ENCODE peak calls at places on chromosomes 4 and X, in five cellular contexts. U, O, H, P and M are unnamed samples.

GRCh38 chrX:155997436-155997835 is at the start of gene IL9R:
- DNase-seq in U (no peak), O (no peak), H (peak; percentile 30), P (no peak), M (no peak)

GRCh38 chrX:8084023-8084422 is 87.0 kb downstream of the VCX2 start:
- DNase-seq in U (peak; percentile 24), O (no peak), H (no peak), P (no peak), M (peak; percentile 5)

GRCh38 chr4:11428701-11429571 is at the start of gene HS3ST1:
- DNase-seq in U (peak; percentile 29), O (peak; percentile 54), H (peak; percentile 21), P (peak; percentile 59), M (peak; percentile 48)

GRCh38 chr4:83223781-83224180 is 60.8 kb downstream of the COQ2 start:
- DNase-seq in U (no peak), O (no peak), H (no peak), P (no peak), M (no peak)

GRCh38 chrX:108412783-108413182 is 25.4 kb downstream of the COL4A6 start:
- DNase-seq in U (no peak), O (no peak), H (no peak), P (no peak), M (no peak)

GRCh38 chr4:137861682-137862081 is 329.4 kb upstream of the PCDH18 start:
- DNase-seq in U (no peak), O (no peak), H (no peak), P (no peak), M (no peak)

GRCh38 chr4:174648859-174649258 is 126.6 kb upstream of the HPGD start:
- DNase-seq in U (no peak), O (no peak), H (no peak), P (no peak), M (no peak)

GRCh38 chr4:155757745-155758265 is 1.0 kb upstream of the GUCY1B1 start:
- DNase-seq in U (no peak), O (no peak), H (no peak), P (no peak), M (no peak)

GRCh38 chr4:186027405-186027804 is 41.6 kb upstream of the TLR3 start:
- DNase-seq in U (no peak), O (no peak), H (no peak), P (no peak), M (no peak)

GRCh38 chr4:73855406-73855805 is 2.3 kb downstream of the PF4V1 start:
- DNase-seq in U (no peak), O (no peak), H (no peak), P (no peak), M (no peak)

GRCh38 chrX:36019164-36019563 is 99.6 kb downstream of the CFAP47 start:
- DNase-seq in U (no peak), O (no peak), H (no peak), P (no peak), M (no peak)

GRCh38 chrX:147832707-147833348 is 78.9 kb upstream of the FMR1 start:
- DNase-seq in U (no peak), O (no peak), H (no peak), P (no peak), M (no peak)

GRCh38 chr4:81664079-81664478 is 192.4 kb upstream of the RASGEF1B start:
- DNase-seq in U (no peak), O (no peak), H (no peak), P (no peak), M (no peak)